ENCODE peak calls at places on chromosomes 4 and X, in seven cellular contexts. R is NCI-H1048; T is GM03348; H is sigmoid colon; Q is T-helper 17 cell; B is naive thymus-derived CD8-positive, alpha-beta T cell; Y is neural crest cell. Z is an unnamed sample.

GRCh38 chrX:45758319-45758718 is 557.6 kb upstream of the DIPK2B start:
- DNase-seq in R (no peak), T (peak), H (no peak), Q (peak), B (no peak), Y (no peak), Z (no peak)

GRCh38 chr4:11605597-11605996 is 176.9 kb upstream of the HS3ST1 start:
- DNase-seq in R (no peak), T (no peak), H (no peak), Q (no peak), B (no peak), Y (no peak), Z (no peak)

GRCh38 chr4:152101546-152102183 is 340.9 kb upstream of the GATB start:
- DNase-seq in R (no peak), T (no peak), H (no peak), Q (no peak), B (no peak), Y (no peak), Z (no peak)

GRCh38 chrX:45233541-45233940 is 32.9 kb upstream of the DIPK2B start:
- DNase-seq in R (no peak), T (no peak), H (no peak), Q (no peak), B (no peak), Y (no peak), Z (no peak)

GRCh38 chr4:126582737-126583136 is 1050.0 kb upstream of the INTU start:
- DNase-seq in R (no peak), T (peak), H (no peak), Q (no peak), B (no peak), Y (no peak), Z (no peak)

GRCh38 chr4:145011636-145012035 is 86.4 kb downstream of the ANAPC10 start:
- DNase-seq in R (no peak), T (no peak), H (no peak), Q (no peak), B (no peak), Y (no peak), Z (no peak)

GRCh38 chr4:6885953-6886557 is 23.6 kb upstream of the TBC1D14 start:
- DNase-seq in R (no peak), T (peak), H (peak), Q (no peak), B (no peak), Y (no peak), Z (no peak)

GRCh38 chrX:136468391-136469103 is 19.2 kb upstream of the BRS3 start:
- DNase-seq in R (no peak), T (no peak), H (no peak), Q (no peak), B (no peak), Y (no peak), Z (no peak)

GRCh38 chrX:153469811-153470410 is 465 bp downstream of the HAUS7 start:
- DNase-seq in R (no peak), T (peak), H (no peak), Q (no peak), B (no peak), Y (peak), Z (no peak)

GRCh38 chrX:74593593-74593992 is 20.8 kb downstream of the RLIM start:
- DNase-seq in R (no peak), T (no peak), H (no peak), Q (no peak), B (no peak), Y (no peak), Z (no peak)

GRCh38 chr4:5710065-5710961 is 688 bp upstream of the EVC start:
- DNase-seq in R (no peak), T (peak), H (no peak), Q (no peak), B (no peak), Y (peak), Z (no peak)

GRCh38 chr4:3436798-3437581 is 4.8 kb upstream of the HGFAC start:
- DNase-seq in R (no peak), T (peak), H (no peak), Q (no peak), B (no peak), Y (no peak), Z (peak)

GRCh38 chr4:5036239-5036638 is 15.0 kb upstream of the STK32B start:
- DNase-seq in R (no peak), T (peak), H (no peak), Q (no peak), B (no peak), Y (no peak), Z (no peak)

GRCh38 chr4:175779081-175779620 is 32.9 kb downstream of the GPM6A start:
- DNase-seq in R (no peak), T (no peak), H (no peak), Q (no peak), B (no peak), Y (no peak), Z (no peak)

GRCh38 chr4:162494935-162495334 is 331.1 kb upstream of the FSTL5 start:
- DNase-seq in R (no peak), T (no peak), H (no peak), Q (no peak), B (no peak), Y (no peak), Z (no peak)

GRCh38 chr4:20015825-20016224 is 235.9 kb upstream of the SLIT2 start:
- DNase-seq in R (no peak), T (no peak), H (no peak), Q (no peak), B (no peak), Y (no peak), Z (no peak)

GRCh38 chr4:82893942-82894341 is 3.0 kb upstream of the SEC31A start:
- DNase-seq in R (no peak), T (no peak), H (no peak), Q (no peak), B (no peak), Y (no peak), Z (no peak)

GRCh38 chr4:8821151-8821950 is 50.3 kb downstream of the HMX1 start:
- DNase-seq in R (no peak), T (no peak), H (peak), Q (peak), B (peak), Y (no peak), Z (no peak)

GRCh38 chrX:1153940-1154339 is 58.5 kb downstream of the CRLF2 start:
- DNase-seq in R (no peak), T (no peak), H (no peak), Q (no peak), B (no peak), Y (no peak), Z (no peak)

GRCh38 chr4:185011408-185011807 is 6.9 kb upstream of the HELT start:
- DNase-seq in R (peak), T (no peak), H (no peak), Q (no peak), B (peak), Y (peak), Z (peak)

GRCh38 chr4:41006141-41006540 is 208.2 kb downstream of the APBB2 start:
- DNase-seq in R (no peak), T (peak), H (no peak), Q (no peak), B (no peak), Y (no peak), Z (no peak)

GRCh38 chrX:23726196-23726595 is 16.9 kb downstream of the ACOT9 start:
- DNase-seq in R (no peak), T (no peak), H (no peak), Q (no peak), B (no peak), Y (peak), Z (no peak)

GRCh38 chr4:98692411-98692810 is 34.0 kb upstream of the TSPAN5 start:
- DNase-seq in R (no peak), T (no peak), H (no peak), Q (no peak), B (no peak), Y (no peak), Z (no peak)

GRCh38 chr4:82865592-82865991 is 25.4 kb downstream of the SEC31A start:
- DNase-seq in R (no peak), T (peak), H (no peak), Q (no peak), B (no peak), Y (no peak), Z (no peak)

Z was measured in HCT116.